ENCODE peak calls at places on chromosomes 3 and 15, in four cellular contexts. W, M, D and V are unnamed samples.

GRCh38 chr15:42724276-42724675 is 12.7 kb downstream of the CDAN1 start:
- DNase-seq in W (no peak), M (no peak), D (no peak), V (no peak)

GRCh38 chr15:68731318-68731897 is 89.3 kb downstream of the ANP32A start:
- DNase-seq in W (no peak), M (peak), D (no peak), V (peak)

GRCh38 chr15:77009176-77009575 is 14.2 kb downstream of the PSTPIP1 start:
- DNase-seq in W (no peak), M (no peak), D (no peak), V (no peak)

GRCh38 chr15:69794643-69795461 is 302.9 kb downstream of the TLE3 start:
- DNase-seq in W (peak), M (no peak), D (no peak), V (peak)

GRCh38 chr3:89227634-89228033 is 120.2 kb downstream of the EPHA3 start:
- DNase-seq in W (no peak), M (no peak), D (no peak), V (no peak)

GRCh38 chr15:71010439-71010838 is 104.8 kb upstream of the THSD4 start:
- DNase-seq in W (no peak), M (no peak), D (no peak), V (no peak)

GRCh38 chr3:79516795-79517194 is 251.0 kb downstream of the ROBO1 start:
- DNase-seq in W (no peak), M (no peak), D (no peak), V (no peak)

GRCh38 chr15:57505056-57505713 is 86.5 kb upstream of the MYZAP start:
- DNase-seq in W (no peak), M (no peak), D (no peak), V (no peak)

GRCh38 chr3:121942116-121942786 is 48.0 kb downstream of the SLC15A2 start:
- DNase-seq in W (no peak), M (peak), D (no peak), V (no peak)

GRCh38 chr3:150220791-150221190 is 187.3 kb upstream of the TSC22D2 start:
- DNase-seq in W (no peak), M (no peak), D (no peak), V (no peak)

GRCh38 chr3:150223090-150223489 is 185.0 kb upstream of the TSC22D2 start:
- DNase-seq in W (no peak), M (no peak), D (no peak), V (no peak)

GRCh38 chr3:150223568-150223967 is 184.5 kb upstream of the TSC22D2 start:
- DNase-seq in W (no peak), M (no peak), D (no peak), V (no peak)

GRCh38 chr3:150222190-150222548 is 185.9 kb upstream of the TSC22D2 start:
- DNase-seq in W (no peak), M (no peak), D (no peak), V (no peak)

GRCh38 chr3:150222646-150223045 is 185.5 kb upstream of the TSC22D2 start:
- DNase-seq in W (no peak), M (no peak), D (no peak), V (no peak)
- H3K4me3 ChIP-seq in W (no peak), M (no peak), D (no peak), V (no peak)

DNA sequence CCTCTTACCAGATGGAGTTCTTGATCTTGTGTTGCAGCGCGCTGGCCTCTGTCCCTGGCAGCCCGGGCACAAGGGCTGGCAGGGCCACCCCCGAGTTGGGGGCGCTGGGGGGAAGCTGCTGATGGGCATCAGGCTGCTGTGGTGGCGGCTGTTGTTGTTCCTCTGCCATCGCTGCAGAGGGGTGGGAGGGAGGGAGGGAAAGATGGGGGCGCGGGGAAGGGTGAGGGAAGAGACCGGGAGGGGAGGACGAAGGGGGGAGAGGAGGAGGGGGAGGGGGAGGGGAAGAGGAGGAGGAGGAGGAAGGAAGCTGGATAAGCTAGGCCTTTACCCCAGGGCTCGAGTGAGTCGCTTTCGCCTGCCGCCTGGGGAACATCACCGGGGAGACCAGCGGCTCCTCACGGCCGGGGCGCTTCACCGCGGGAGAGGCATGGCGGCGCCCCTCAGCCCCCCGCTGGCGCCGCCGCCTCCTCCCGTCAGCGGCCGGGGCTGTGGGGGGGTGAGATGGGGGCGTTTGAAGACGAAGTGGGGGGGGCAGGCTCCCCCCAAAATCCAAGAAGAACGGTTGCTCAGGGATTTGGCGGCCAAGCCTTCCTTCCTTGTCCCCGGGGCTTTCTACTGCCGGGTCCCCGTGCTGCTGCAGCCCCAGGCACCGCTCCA is 434 bp downstream of the RFX7 start:
- DNase-seq in W (peak), M (peak), D (peak), V (peak)
- TF ChIP-seq POLR2A in W (no peak), M (no peak), D (no peak), V (no peak)

DNA sequence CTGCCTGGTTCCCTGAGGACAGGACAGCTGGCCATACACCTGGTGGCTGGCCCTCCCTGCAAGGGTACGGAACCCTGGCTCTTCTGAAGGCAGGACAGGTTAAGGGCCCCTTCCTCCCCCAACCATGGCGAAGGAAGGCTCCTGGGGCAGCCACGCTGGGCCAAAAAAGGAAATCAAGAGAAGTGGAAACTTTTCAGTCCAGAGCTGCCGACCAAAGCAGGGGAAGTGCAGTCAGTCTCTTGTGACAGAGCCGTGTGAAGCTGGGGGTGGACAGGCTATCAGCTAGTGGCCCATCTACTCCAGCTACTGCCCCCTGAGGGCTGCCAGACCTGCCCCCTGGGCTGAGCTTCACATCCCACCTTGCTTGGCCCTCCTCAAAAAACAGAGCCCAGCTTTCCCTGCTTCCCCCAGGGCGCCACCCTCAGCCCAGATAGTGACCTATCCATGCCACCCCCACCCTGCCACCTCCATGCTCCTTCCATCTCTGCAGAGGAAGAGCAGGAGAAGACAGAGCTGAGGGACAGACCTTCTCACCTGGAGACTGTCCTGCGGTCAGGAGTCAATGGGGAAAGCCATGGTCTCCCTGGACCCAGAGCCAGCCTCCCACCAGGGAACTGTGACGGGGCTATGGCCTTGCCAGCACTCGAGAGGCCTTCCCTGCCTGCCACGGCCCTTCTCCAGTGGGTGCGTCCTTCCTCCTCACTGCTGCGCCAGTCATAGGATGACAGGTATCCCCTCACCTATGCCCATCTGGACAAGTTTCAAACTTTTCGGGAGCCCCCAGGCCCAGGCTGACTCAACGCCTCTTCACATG is 4.6 kb downstream of the SEMA7A start:
- DNase-seq in W (no peak), M (no peak), D (no peak), V (no peak)
- H3K4me3 ChIP-seq in W (no peak), M (no peak), D (no peak), V (no peak)

GRCh38 chr3:195005251-195005620 is 265.7 kb downstream of the XXYLT1 start:
- DNase-seq in W (no peak), M (no peak), D (no peak), V (no peak)

GRCh38 chr3:195003893-195004289 is 267.1 kb downstream of the XXYLT1 start:
- DNase-seq in W (no peak), M (no peak), D (no peak), V (no peak)

GRCh38 chr3:195004512-195005250 is 266.3 kb downstream of the XXYLT1 start:
- DNase-seq in W (no peak), M (no peak), D (no peak), V (no peak)

GRCh38 chr3:195001961-195002861 is 268.7 kb downstream of the XXYLT1 start:
- DNase-seq in W (no peak), M (peak), D (peak), V (no peak)

DNA sequence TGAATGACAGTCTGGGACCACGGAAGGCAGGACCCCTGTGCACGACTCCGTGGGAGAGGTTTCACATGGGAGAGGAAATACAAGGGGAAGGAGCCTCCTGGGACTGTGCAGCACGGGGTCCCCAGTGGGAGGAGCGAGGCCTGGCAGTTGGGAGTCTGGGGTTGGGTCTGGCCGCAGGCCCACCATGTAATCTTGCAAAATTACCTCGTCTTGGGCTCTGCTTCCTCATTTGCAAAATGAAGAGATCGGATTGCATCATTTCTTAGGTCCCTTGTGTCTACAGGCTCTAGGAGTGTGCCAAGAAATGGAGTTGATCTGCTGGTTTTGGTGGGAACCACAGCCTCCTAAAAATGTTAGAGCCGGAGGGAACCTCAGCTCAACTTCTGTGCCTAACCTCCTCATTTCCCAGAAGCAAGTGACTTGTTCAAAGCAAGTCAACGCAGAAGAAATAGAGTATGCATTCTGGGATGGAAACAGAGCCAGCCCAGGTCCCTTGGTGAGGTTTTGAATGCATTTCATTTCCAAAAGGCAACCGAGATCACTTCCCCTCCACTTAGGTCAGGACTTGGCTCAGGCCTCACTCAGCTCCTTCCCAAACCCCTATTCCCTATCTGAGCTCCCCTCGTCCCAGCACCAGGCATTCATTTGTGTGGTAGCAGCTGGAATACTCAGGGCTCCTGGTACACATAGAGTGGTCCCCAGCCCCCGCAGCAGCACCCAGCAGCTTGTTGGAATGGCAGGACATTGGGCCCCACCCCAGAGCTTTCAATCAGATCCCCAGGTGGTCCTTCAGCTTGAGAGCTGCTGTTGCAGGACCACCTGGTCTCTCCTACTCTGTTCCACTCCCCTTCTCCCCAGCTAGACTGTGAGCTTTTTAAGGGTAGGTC is 267.7 kb downstream of the XXYLT1 start:
- DNase-seq in W (peak), M (peak), D (no peak), V (peak)
- TF ChIP-seq POLR2A in W (no peak), M (no peak), D (no peak), V (no peak)